ENCODE peak calls at places on chromosomes 13 and 19, in six cellular contexts. S is DMS153; F is cardiac fibroblast; N is stimulated activated CD4-positive, alpha-beta T cell treated with anti-CD3 and anti-CD28 coated beads, Interleukin-12 subunit alpha, Interleukin-12 subunit beta, amount 100 ng/mL, for 4 hours; M is NCI-H1436 treated with DMSO at 0.1 percent for 48 hours; E is AML-193. X is an unnamed sample.

GRCh38 chr19:48481191-48481500 is 12.0 kb downstream of the CYTH2 start:
- DNase-seq in N (no peak), M (no peak), S (no peak), E (no peak), F (no peak), X (no peak)

GRCh38 chr13:103931885-103932284 is 865.7 kb upstream of the SLC10A2 start:
- DNase-seq in F (no peak), E (no peak), N (no peak), M (no peak), S (no peak), X (no peak)

GRCh38 chr19:7921955-7922840 is 2.1 kb downstream of the SNAPC2 start:
- DNase-seq in S (no peak), F (no peak), E (no peak), N (no peak), M (no peak), X (no peak)

GRCh38 chr19:39301562-39301961 is 5.4 kb downstream of the IFNL1 start:
- DNase-seq in S (no peak), F (no peak), E (no peak), N (no peak), M (no peak), X (no peak)

GRCh38 chr13:95714142-95714832 is 37.3 kb downstream of the DNAJC3 start:
- DNase-seq in N (no peak), S (no peak), E (peak; percentile 87), M (no peak), F (peak; percentile 59), X (peak; percentile 16)

GRCh38 chr13:94312511-94313191 is 166.8 kb downstream of the DCT start:
- DNase-seq in S (peak; percentile 63), N (no peak), M (no peak), F (no peak), E (no peak), X (no peak)

GRCh38 chr13:108947551-108948030 is 318.2 kb downstream of the MYO16 start:
- DNase-seq in S (no peak), E (no peak), N (no peak), M (no peak), F (peak; percentile 35), X (no peak)

GRCh38 chr19:2215281-2215751 is 20.8 kb downstream of the PLEKHJ1 start:
- DNase-seq in N (no peak), F (no peak), E (no peak), M (no peak), S (no peak), X (no peak)

GRCh38 chr13:113740661-113741060 is 18.4 kb upstream of the TMEM255B start:
- DNase-seq in N (no peak), E (no peak), S (no peak), F (no peak), M (no peak), X (no peak)

GRCh38 chr13:45242070-45242469 is 41.2 kb upstream of the KCTD4 start:
- DNase-seq in F (peak; percentile 73), M (no peak), S (no peak), N (no peak), E (peak; percentile 30), X (no peak)

GRCh38 chr19:4910594-4911273 is 1.4 kb downstream of the UHRF1 start:
- DNase-seq in M (no peak), F (peak; percentile 64), S (peak; percentile 40), E (peak; percentile 64), N (no peak), X (no peak)

X was measured in hepatocyte.